ENCODE peak calls at places on chromosomes 6 and 20, in nine cellular contexts. One of them, this sample, is unnamed.

GRCh38 chr6:34391711-34392496 is 565 bp downstream of the NUDT3 start:
- DNase-seq in endothelial cell of umbilical vein: peak
- DNase-seq in upper lobe of right lung: peak
- DNase-seq in IMR-90: peak
- DNase-seq in cardiac fibroblast: peak
- DNase-seq in uterus: peak
- DNase-seq in HCT116: no peak
- DNase-seq in SK-N-SH: no peak
- DNase-seq in BJ: no peak
- DNase-seq in this sample: peak

GRCh38 chr20:23028377-23028776 is 6.7 kb upstream of the SSTR4 start:
- DNase-seq in IMR-90: no peak
- DNase-seq in SK-N-SH: no peak
- DNase-seq in BJ: no peak
- DNase-seq in HCT116: no peak
- DNase-seq in uterus: no peak
- DNase-seq in endothelial cell of umbilical vein: no peak
- DNase-seq in cardiac fibroblast: no peak
- DNase-seq in upper lobe of right lung: no peak
- DNase-seq in this sample: no peak

GRCh38 chr20:1087311-1087710 is 31.1 kb upstream of the PSMF1 start:
- DNase-seq in SK-N-SH: no peak
- DNase-seq in IMR-90: no peak
- DNase-seq in cardiac fibroblast: no peak
- DNase-seq in HCT116: no peak
- DNase-seq in BJ: no peak
- DNase-seq in uterus: no peak
- DNase-seq in upper lobe of right lung: no peak
- DNase-seq in endothelial cell of umbilical vein: no peak
- DNase-seq in this sample: no peak

GRCh38 chr20:22762576-22763256 is 178.3 kb upstream of the FOXA2 start:
- DNase-seq in endothelial cell of umbilical vein: no peak
- DNase-seq in SK-N-SH: no peak
- DNase-seq in uterus: no peak
- DNase-seq in HCT116: no peak
- DNase-seq in cardiac fibroblast: no peak
- DNase-seq in upper lobe of right lung: no peak
- DNase-seq in BJ: no peak
- DNase-seq in IMR-90: no peak
- DNase-seq in this sample: no peak

GRCh38 chr6:134828641-134829040 is 121.3 kb downstream of the ALDH8A1 start:
- DNase-seq in HCT116: no peak
- DNase-seq in SK-N-SH: no peak
- DNase-seq in endothelial cell of umbilical vein: no peak
- DNase-seq in uterus: no peak
- DNase-seq in BJ: no peak
- DNase-seq in upper lobe of right lung: no peak
- DNase-seq in cardiac fibroblast: no peak
- DNase-seq in IMR-90: no peak
- DNase-seq in this sample: no peak

GRCh38 chr6:151108548-151108947 is 131.2 kb upstream of the AKAP12 start:
- DNase-seq in BJ: no peak
- DNase-seq in upper lobe of right lung: no peak
- DNase-seq in uterus: no peak
- DNase-seq in HCT116: no peak
- DNase-seq in IMR-90: no peak
- DNase-seq in cardiac fibroblast: no peak
- DNase-seq in endothelial cell of umbilical vein: no peak
- DNase-seq in SK-N-SH: no peak
- DNase-seq in this sample: no peak

GRCh38 chr20:41476013-41476441 is 109.4 kb upstream of the EMILIN3 start:
- DNase-seq in upper lobe of right lung: no peak
- DNase-seq in BJ: peak
- DNase-seq in uterus: no peak
- DNase-seq in cardiac fibroblast: peak
- DNase-seq in SK-N-SH: no peak
- DNase-seq in endothelial cell of umbilical vein: peak
- DNase-seq in HCT116: no peak
- DNase-seq in IMR-90: peak
- DNase-seq in this sample: peak

GRCh38 chr6:99588618-99589289 is 17.9 kb upstream of the PRDM13 start:
- DNase-seq in IMR-90: peak
- DNase-seq in upper lobe of right lung: peak
- DNase-seq in BJ: no peak
- DNase-seq in uterus: peak
- DNase-seq in SK-N-SH: peak
- DNase-seq in HCT116: no peak
- DNase-seq in cardiac fibroblast: peak
- DNase-seq in endothelial cell of umbilical vein: peak
- DNase-seq in this sample: peak

GRCh38 chr6:83853178-83853967 is at the start of gene RIPPLY2:
- DNase-seq in uterus: no peak
- DNase-seq in cardiac fibroblast: peak
- DNase-seq in upper lobe of right lung: no peak
- DNase-seq in endothelial cell of umbilical vein: peak
- DNase-seq in BJ: no peak
- DNase-seq in IMR-90: peak
- DNase-seq in HCT116: no peak
- DNase-seq in SK-N-SH: peak
- DNase-seq in this sample: peak

GRCh38 chr20:20364747-20365558 is 3.0 kb upstream of the INSM1 start:
- DNase-seq in endothelial cell of umbilical vein: no peak
- DNase-seq in uterus: no peak
- DNase-seq in cardiac fibroblast: no peak
- DNase-seq in upper lobe of right lung: no peak
- DNase-seq in IMR-90: no peak
- DNase-seq in HCT116: no peak
- DNase-seq in BJ: no peak
- DNase-seq in SK-N-SH: no peak
- DNase-seq in this sample: no peak

GRCh38 chr20:52105573-52106422 is 85.8 kb downstream of the ZFP64 start:
- DNase-seq in IMR-90: peak
- DNase-seq in endothelial cell of umbilical vein: peak
- DNase-seq in SK-N-SH: no peak
- DNase-seq in upper lobe of right lung: no peak
- DNase-seq in uterus: no peak
- DNase-seq in cardiac fibroblast: peak
- DNase-seq in BJ: no peak
- DNase-seq in HCT116: no peak
- DNase-seq in this sample: no peak

GRCh38 chr6:41162687-41163418 is at the start of gene TREM2:
- DNase-seq in BJ: no peak
- DNase-seq in upper lobe of right lung: peak
- DNase-seq in HCT116: no peak
- DNase-seq in uterus: no peak
- DNase-seq in IMR-90: no peak
- DNase-seq in cardiac fibroblast: no peak
- DNase-seq in endothelial cell of umbilical vein: no peak
- DNase-seq in SK-N-SH: no peak
- DNase-seq in this sample: no peak

GRCh38 chr6:157032923-157033322 is 255.7 kb downstream of the ARID1B start:
- DNase-seq in IMR-90: no peak
- DNase-seq in SK-N-SH: no peak
- DNase-seq in upper lobe of right lung: no peak
- DNase-seq in BJ: no peak
- DNase-seq in uterus: no peak
- DNase-seq in HCT116: no peak
- DNase-seq in cardiac fibroblast: no peak
- DNase-seq in endothelial cell of umbilical vein: peak
- DNase-seq in this sample: no peak

GRCh38 chr6:57432919-57433684 is 115.7 kb downstream of the PRIM2 start:
- DNase-seq in SK-N-SH: no peak
- DNase-seq in cardiac fibroblast: peak
- DNase-seq in IMR-90: no peak
- DNase-seq in upper lobe of right lung: no peak
- DNase-seq in uterus: no peak
- DNase-seq in endothelial cell of umbilical vein: no peak
- DNase-seq in HCT116: no peak
- DNase-seq in BJ: no peak
- DNase-seq in this sample: no peak

DNA sequence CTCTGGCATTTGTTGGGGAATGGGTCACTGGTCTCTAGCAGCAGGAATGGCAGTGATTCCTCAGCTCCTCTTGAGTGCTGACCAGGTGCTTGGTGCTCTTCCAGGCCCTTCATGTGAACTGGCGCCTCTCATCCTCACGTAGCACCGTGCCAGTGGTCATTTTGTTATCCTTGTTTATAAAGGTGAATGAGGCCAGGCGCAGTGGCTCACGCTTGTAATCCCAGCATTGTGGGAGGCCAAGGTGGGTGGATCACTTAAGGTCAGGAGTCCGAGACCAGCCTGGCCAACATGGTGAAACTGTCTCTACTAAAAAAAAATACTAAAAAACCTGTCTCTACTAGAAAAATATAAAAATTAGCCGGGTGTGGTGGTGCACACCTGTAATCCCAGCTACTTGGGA is 301.3 kb downstream of the QKI start:
- DNase-seq in IMR-90: no peak
- DNase-seq in HCT116: no peak
- DNase-seq in SK-N-SH: no peak
- DNase-seq in cardiac fibroblast: no peak
- DNase-seq in endothelial cell of umbilical vein: no peak
- DNase-seq in upper lobe of right lung: no peak
- DNase-seq in uterus: no peak
- DNase-seq in BJ: no peak
- DNase-seq in this sample: no peak
- TF ChIP-seq CTCF in IMR-90: no peak
- TF ChIP-seq CTCF in HCT116: no peak
- TF ChIP-seq CTCF in SK-N-SH: no peak
- TF ChIP-seq CTCF in cardiac fibroblast: no peak
- TF ChIP-seq CTCF in endothelial cell of umbilical vein: no peak
- TF ChIP-seq CTCF in upper lobe of right lung: no peak
- TF ChIP-seq CTCF in uterus: no peak
- TF ChIP-seq CTCF in BJ: no peak
- TF ChIP-seq CTCF in this sample: no peak

GRCh38 chr20:3158968-3159431 is 665 bp downstream of the FASTKD5 start:
- DNase-seq in cardiac fibroblast: peak
- DNase-seq in SK-N-SH: peak
- DNase-seq in HCT116: no peak
- DNase-seq in IMR-90: peak
- DNase-seq in upper lobe of right lung: no peak
- DNase-seq in uterus: no peak
- DNase-seq in BJ: no peak
- DNase-seq in endothelial cell of umbilical vein: no peak
- DNase-seq in this sample: no peak

GRCh38 chr20:3161316-3162079 is 1.8 kb upstream of the FASTKD5 start:
- DNase-seq in cardiac fibroblast: no peak
- DNase-seq in uterus: no peak
- DNase-seq in upper lobe of right lung: peak
- DNase-seq in endothelial cell of umbilical vein: no peak
- DNase-seq in SK-N-SH: peak
- DNase-seq in HCT116: no peak
- DNase-seq in IMR-90: no peak
- DNase-seq in BJ: no peak
- DNase-seq in this sample: no peak

GRCh38 chr20:3157817-3158216 is 1.8 kb downstream of the FASTKD5 start:
- DNase-seq in upper lobe of right lung: peak
- DNase-seq in SK-N-SH: no peak
- DNase-seq in BJ: no peak
- DNase-seq in cardiac fibroblast: no peak
- DNase-seq in endothelial cell of umbilical vein: no peak
- DNase-seq in uterus: no peak
- DNase-seq in IMR-90: no peak
- DNase-seq in HCT116: no peak
- DNase-seq in this sample: no peak

GRCh38 chr20:3160418-3160817 is 753 bp upstream of the FASTKD5 start:
- DNase-seq in BJ: no peak
- DNase-seq in HCT116: no peak
- DNase-seq in uterus: no peak
- DNase-seq in SK-N-SH: no peak
- DNase-seq in upper lobe of right lung: no peak
- DNase-seq in IMR-90: no peak
- DNase-seq in endothelial cell of umbilical vein: no peak
- DNase-seq in cardiac fibroblast: no peak
- DNase-seq in this sample: no peak

GRCh38 chr20:3156811-3157619 is 2.6 kb downstream of the FASTKD5 start:
- DNase-seq in uterus: no peak
- DNase-seq in upper lobe of right lung: no peak
- DNase-seq in BJ: no peak
- DNase-seq in SK-N-SH: no peak
- DNase-seq in IMR-90: peak
- DNase-seq in cardiac fibroblast: peak
- DNase-seq in endothelial cell of umbilical vein: no peak
- DNase-seq in HCT116: no peak
- DNase-seq in this sample: no peak
- H3K4me3 ChIP-seq in uterus: no peak
- H3K4me3 ChIP-seq in upper lobe of right lung: peak
- H3K4me3 ChIP-seq in BJ: no peak
- H3K4me3 ChIP-seq in SK-N-SH: no peak
- H3K4me3 ChIP-seq in IMR-90: no peak
- H3K4me3 ChIP-seq in cardiac fibroblast: no peak
- H3K4me3 ChIP-seq in endothelial cell of umbilical vein: no peak
- H3K4me3 ChIP-seq in HCT116: no peak
- H3K4me3 ChIP-seq in this sample: peak

DNA sequence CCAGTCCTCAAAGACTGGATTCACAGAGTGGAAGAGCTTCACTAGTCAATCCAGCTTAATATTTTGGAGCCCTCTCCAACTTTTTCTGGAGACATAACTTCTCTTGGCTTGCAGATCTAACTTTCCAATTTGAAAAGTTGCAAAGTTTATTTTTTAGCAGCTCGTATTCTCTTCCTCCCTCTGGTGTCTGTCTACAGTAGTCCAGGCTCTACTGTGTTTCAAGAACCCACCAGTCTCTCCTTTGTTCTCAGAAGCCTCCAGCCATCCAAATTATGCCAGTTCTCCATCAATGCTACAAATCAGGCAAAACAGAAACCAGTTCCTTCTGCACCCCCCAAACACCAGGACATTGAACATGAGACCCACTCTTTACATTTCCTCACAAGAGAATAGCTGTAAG is 376.1 kb upstream of the OPRM1 start:
- DNase-seq in IMR-90: no peak
- DNase-seq in uterus: no peak
- DNase-seq in SK-N-SH: no peak
- DNase-seq in endothelial cell of umbilical vein: no peak
- DNase-seq in upper lobe of right lung: no peak
- DNase-seq in cardiac fibroblast: no peak
- DNase-seq in BJ: no peak
- DNase-seq in HCT116: no peak
- DNase-seq in this sample: no peak
- TF ChIP-seq CTCF in IMR-90: no peak
- TF ChIP-seq CTCF in uterus: no peak
- TF ChIP-seq CTCF in SK-N-SH: no peak
- TF ChIP-seq CTCF in endothelial cell of umbilical vein: no peak
- TF ChIP-seq CTCF in upper lobe of right lung: no peak
- TF ChIP-seq CTCF in cardiac fibroblast: no peak
- TF ChIP-seq CTCF in BJ: no peak
- TF ChIP-seq CTCF in HCT116: no peak
- TF ChIP-seq CTCF in this sample: no peak

DNA sequence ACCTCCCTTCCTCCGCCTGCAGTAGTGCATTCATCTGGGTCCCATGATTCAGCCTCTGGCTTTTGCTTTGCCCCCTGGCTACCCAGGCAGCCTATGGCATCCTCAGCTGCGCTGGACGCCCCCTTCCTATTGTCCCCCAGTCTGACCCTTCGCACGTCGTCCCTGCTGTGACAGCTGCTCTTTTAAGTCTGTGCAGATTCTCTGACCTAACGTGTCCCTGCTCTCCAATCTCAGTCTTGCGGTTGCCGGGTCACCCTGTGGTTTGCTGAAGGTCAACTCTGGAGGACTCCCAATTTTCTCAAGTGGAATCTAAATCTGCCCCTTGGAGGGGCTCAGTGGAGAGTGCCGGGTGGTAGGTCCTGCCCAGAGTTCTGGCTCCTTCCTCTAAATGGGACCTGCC is 294.3 kb downstream of the CDC5L start:
- DNase-seq in SK-N-SH: no peak
- DNase-seq in BJ: no peak
- DNase-seq in HCT116: no peak
- DNase-seq in upper lobe of right lung: no peak
- DNase-seq in uterus: no peak
- DNase-seq in cardiac fibroblast: no peak
- DNase-seq in endothelial cell of umbilical vein: no peak
- DNase-seq in IMR-90: no peak
- DNase-seq in this sample: no peak
- H3K4me3 ChIP-seq in SK-N-SH: no peak
- H3K4me3 ChIP-seq in BJ: no peak
- H3K4me3 ChIP-seq in HCT116: no peak
- H3K4me3 ChIP-seq in upper lobe of right lung: no peak
- H3K4me3 ChIP-seq in uterus: no peak
- H3K4me3 ChIP-seq in cardiac fibroblast: no peak
- H3K4me3 ChIP-seq in endothelial cell of umbilical vein: no peak
- H3K4me3 ChIP-seq in IMR-90: no peak
- H3K4me3 ChIP-seq in this sample: no peak

This sample was measured in transverse colon.